ENCODE peak calls at places on chromosomes 4 and X, in eight cellular contexts. N is Peyer's patch, X is thyroid gland, B is H1, O is gastrocnemius medialis, H is adrenal gland, K is IMR-90, Q is HCT116. F is an unnamed sample.
A peak's percentile ranks its signal among the peaks of the same experiment; 100 is the strongest.

GRCh38 chrX:331145-331771 is 12.7 kb upstream of the GTPBP6 start:
- DNase-seq in X (peak; percentile 5), N (no peak), K (peak; percentile 28), B (no peak), H (peak; percentile 39), O (no peak), Q (no peak), F (no peak)

GRCh38 chr4:121421594-121421993 is 40.8 kb upstream of the QRFPR start:
- DNase-seq in X (no peak), O (no peak), Q (peak; percentile 13), B (no peak), H (no peak), K (no peak), N (no peak), F (no peak)

GRCh38 chr4:169096221-169096620 is 86.2 kb upstream of the CBR4 start:
- DNase-seq in N (no peak), K (no peak), H (no peak), B (no peak), Q (no peak), O (no peak), X (no peak), F (no peak)

GRCh38 chr4:7785017-7785416 is 154.6 kb downstream of the AFAP1 start:
- DNase-seq in H (no peak), N (no peak), K (peak; percentile 51), X (no peak), Q (no peak), B (no peak), O (no peak), F (no peak)

GRCh38 chr4:100842856-100843255 is 325.0 kb upstream of the EMCN start:
- DNase-seq in X (no peak), K (no peak), B (no peak), Q (no peak), O (no peak), N (no peak), H (no peak), F (no peak)

GRCh38 chr4:22962186-22962786 is 269.5 kb downstream of the GBA3 start:
- DNase-seq in X (peak; percentile 15), H (no peak), O (no peak), K (peak; percentile 4), B (no peak), N (no peak), Q (no peak), F (peak; percentile 22)

GRCh38 chrX:14554132-14554715 is 24.9 kb downstream of the GLRA2 start:
- DNase-seq in N (no peak), Q (no peak), K (no peak), H (peak; percentile 53), B (no peak), O (no peak), X (peak; percentile 4), F (peak; percentile 17)

GRCh38 chrX:32868524-32868895 is 342.8 kb downstream of the DMD start:
- DNase-seq in N (no peak), K (no peak), H (no peak), X (no peak), Q (no peak), O (no peak), B (no peak), F (no peak)

GRCh38 chrX:153318811-153319210 is 2.8 kb downstream of the PNMA6F start:
- DNase-seq in K (no peak), H (no peak), Q (no peak), B (no peak), N (no peak), X (no peak), O (no peak), F (no peak)

GRCh38 chr4:86840858-86841257 is 8.3 kb downstream of the SLC10A6 start:
- DNase-seq in Q (no peak), O (no peak), B (no peak), K (peak; percentile 44), X (no peak), H (no peak), N (no peak), F (no peak)

GRCh38 chr4:47701286-47701685 is 136.6 kb downstream of the CORIN start:
- DNase-seq in O (no peak), H (no peak), N (no peak), B (no peak), X (no peak), Q (no peak), K (no peak), F (no peak)

GRCh38 chr4:89364559-89364958 is 57.0 kb upstream of the GPRIN3 start:
- DNase-seq in K (no peak), N (no peak), Q (no peak), X (no peak), H (no peak), O (no peak), B (no peak), F (no peak)

GRCh38 chr4:166386491-166387367 is 513.7 kb downstream of the TLL1 start:
- DNase-seq in X (no peak), B (no peak), K (no peak), O (no peak), Q (no peak), H (no peak), N (no peak), F (no peak)

GRCh38 chrX:143648705-143649104 is 12.8 kb upstream of the SLITRK4 start:
- DNase-seq in B (no peak), K (no peak), H (peak; percentile 48), O (peak; percentile 14), X (peak; percentile 1), N (no peak), Q (no peak), F (no peak)

GRCh38 chr4:83219344-83219990 is 65.1 kb downstream of the COQ2 start:
- DNase-seq in B (no peak), X (no peak), Q (no peak), N (no peak), O (no peak), H (no peak), K (no peak), F (peak; percentile 43)

DNA sequence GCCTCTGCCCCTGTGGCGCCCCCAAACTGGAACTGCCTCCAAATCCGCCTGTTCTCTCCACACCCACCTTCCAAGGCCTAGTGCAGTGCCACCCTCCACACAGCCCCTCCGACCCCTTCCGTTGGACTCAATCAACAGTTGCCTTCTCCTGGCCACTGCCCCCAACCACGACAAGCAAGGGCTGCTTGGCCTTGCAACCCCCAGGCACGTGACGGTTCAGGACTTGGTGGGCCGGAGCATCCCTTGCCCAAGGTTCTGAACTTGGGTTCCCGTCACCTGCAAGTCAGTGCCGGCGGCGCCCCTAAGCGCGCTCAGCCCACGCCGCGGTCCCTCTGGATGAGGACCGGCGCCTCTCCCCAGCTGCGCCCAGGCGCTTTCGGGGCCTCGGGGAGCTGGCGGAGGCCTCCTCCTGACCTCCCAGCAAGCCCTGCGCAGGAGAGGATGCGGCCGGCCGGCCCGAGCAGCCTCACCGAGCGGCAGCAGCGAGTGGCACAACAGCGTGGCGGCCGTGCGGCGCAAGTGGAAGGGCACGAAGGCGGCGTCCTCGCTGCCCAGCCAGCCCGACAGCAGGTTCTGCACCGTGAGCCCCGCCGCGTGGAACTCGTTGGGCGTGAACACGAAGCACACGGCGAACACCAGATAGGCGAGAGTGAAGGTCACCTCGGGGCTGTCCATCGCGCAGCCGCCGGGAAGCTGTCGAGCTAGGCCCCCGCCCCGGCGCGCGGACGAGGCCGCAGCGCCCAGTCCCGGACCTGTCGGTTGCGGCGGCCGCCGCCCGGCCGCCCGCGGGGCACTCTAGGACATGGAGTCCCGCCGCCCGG is 750 bp downstream of the TMEM129 start:
- DNase-seq in B (no peak), X (peak; percentile 60), Q (no peak), K (peak; percentile 28), N (peak; percentile 82), H (peak; percentile 69), O (peak; percentile 40), F (peak; percentile 61)
- TF ChIP-seq POLR2A in B (peak; percentile 15), X (no peak), Q (no peak), K (no peak), N (no peak), H (peak; percentile 32), O (no peak), F (no peak)

GRCh38 chr4:53734584-53735363 is 143.5 kb upstream of the LNX1 start:
- DNase-seq in B (no peak), O (no peak), Q (no peak), N (no peak), K (peak; percentile 75), H (no peak), X (no peak), F (no peak)
- H3K27ac ChIP-seq in B (no peak overlapping the region), O (no peak overlapping the region), Q (no peak overlapping the region), N (no peak overlapping the region), K (no peak overlapping the region), H (peak overlapping the region; percentile 35), X (no peak overlapping the region), F (no peak overlapping the region)

GRCh38 chr4:39363773-39364393 is 2.3 kb downstream of the RFC1 start:
- DNase-seq in Q (no peak), K (no peak), N (no peak), B (no peak), X (no peak), H (no peak), O (no peak), F (no peak)

GRCh38 chr4:39369301-39369700 is 3.1 kb upstream of the RFC1 start:
- DNase-seq in K (no peak), N (no peak), B (no peak), Q (no peak), H (no peak), X (no peak), O (no peak), F (no peak)

GRCh38 chr4:39365360-39365759 is 802 bp downstream of the RFC1 start:
- DNase-seq in N (no peak), O (no peak), H (no peak), K (no peak), Q (no peak), B (no peak), X (no peak), F (no peak)

GRCh38 chr4:39367166-39367565 is 1.0 kb upstream of the RFC1 start:
- DNase-seq in X (no peak), Q (no peak), B (no peak), K (no peak), N (no peak), H (no peak), O (no peak), F (no peak)

GRCh38 chr4:39365931-39366771 is at the start of gene RFC1:
- DNase-seq in H (peak; percentile 94), O (peak; percentile 84), N (peak; percentile 97), Q (peak; percentile 91), X (peak; percentile 95), K (peak; percentile 88), B (peak; percentile 91), F (peak; percentile 95)
- TF ChIP-seq POLR2A in H (peak; percentile 65), O (peak; percentile 13), N (peak; percentile 46), Q (no peak), X (no peak), K (no peak), B (peak; percentile 91), F (no peak)

GRCh38 chrX:72273718-72274117 is 3.3 kb downstream of the RPS4X start:
- DNase-seq in K (no peak), N (no peak), Q (no peak), B (no peak), H (no peak), O (no peak), X (no peak), F (no peak)

GRCh38 chrX:72276478-72276953 is 532 bp downstream of the RPS4X start:
- DNase-seq in B (no peak), N (no peak), O (no peak), X (no peak), H (no peak), K (no peak), Q (no peak), F (peak; percentile 21)

GRCh38 chrX:72272868-72273267 is 4.2 kb downstream of the RPS4X start:
- DNase-seq in B (no peak), Q (no peak), H (no peak), N (no peak), K (peak; percentile 76), O (no peak), X (no peak), F (no peak)

GRCh38 chrX:72271812-72272211 is 5.2 kb downstream of the RPS4X start:
- DNase-seq in H (no peak), N (no peak), B (no peak), K (no peak), O (no peak), Q (no peak), X (no peak), F (no peak)

GRCh38 chrX:72274526-72274925 is 2.5 kb downstream of the RPS4X start:
- DNase-seq in O (no peak), B (no peak), X (no peak), K (no peak), N (no peak), H (no peak), Q (no peak), F (no peak)
- H3K27ac ChIP-seq in O (no peak overlapping the region), B (no peak overlapping the region), X (no peak overlapping the region), K (no peak overlapping the region), N (no peak overlapping the region), H (peak overlapping the region; percentile 26), Q (peak overlapping the region; percentile 0), F (no peak overlapping the region)

F was measured in testis.